ENCODE peak calls at places on chromosomes 6 and 20, in nine cellular contexts. One of them, this sample, is unnamed.

GRCh38 chr20:41249371-41249770 is 68.2 kb downstream of the ZHX3 start:
- DNase-seq in A549: no peak
- DNase-seq in Peyer's patch: peak
- DNase-seq in breast epithelium: no peak
- DNase-seq in HepG2: no peak
- DNase-seq in right lobe of liver: peak
- DNase-seq in endothelial cell of umbilical vein: peak
- DNase-seq in H1: no peak
- DNase-seq in IMR-90: peak
- DNase-seq in this sample: peak

GRCh38 chr6:144659202-144659731 is 374.1 kb downstream of the UTRN start:
- DNase-seq in A549: no peak
- DNase-seq in Peyer's patch: no peak
- DNase-seq in breast epithelium: no peak
- DNase-seq in HepG2: peak
- DNase-seq in right lobe of liver: no peak
- DNase-seq in endothelial cell of umbilical vein: peak
- DNase-seq in H1: no peak
- DNase-seq in IMR-90: peak
- DNase-seq in this sample: no peak

GRCh38 chr6:132797975-132798819 is at the start of gene SLC18B1:
- DNase-seq in A549: no peak
- DNase-seq in Peyer's patch: peak
- DNase-seq in breast epithelium: no peak
- DNase-seq in HepG2: peak
- DNase-seq in right lobe of liver: peak
- DNase-seq in endothelial cell of umbilical vein: peak
- DNase-seq in H1: peak
- DNase-seq in IMR-90: peak
- DNase-seq in this sample: peak

GRCh38 chr6:52284131-52284459 is 447 bp downstream of the MCM3 start:
- DNase-seq in A549: no peak
- DNase-seq in Peyer's patch: no peak
- DNase-seq in breast epithelium: no peak
- DNase-seq in HepG2: peak
- DNase-seq in right lobe of liver: peak
- DNase-seq in endothelial cell of umbilical vein: no peak
- DNase-seq in H1: peak
- DNase-seq in IMR-90: peak
- DNase-seq in this sample: peak

GRCh38 chr20:8661229-8662023 is 407.5 kb upstream of the PLCB4 start:
- DNase-seq in A549: no peak
- DNase-seq in Peyer's patch: no peak
- DNase-seq in breast epithelium: no peak
- DNase-seq in HepG2: no peak
- DNase-seq in right lobe of liver: no peak
- DNase-seq in endothelial cell of umbilical vein: no peak
- DNase-seq in H1: no peak
- DNase-seq in IMR-90: no peak
- DNase-seq in this sample: no peak

GRCh38 chr20:63973160-63973479 is 3.4 kb upstream of the ZNF512B start:
- DNase-seq in A549: no peak
- DNase-seq in Peyer's patch: no peak
- DNase-seq in breast epithelium: no peak
- DNase-seq in HepG2: no peak
- DNase-seq in right lobe of liver: no peak
- DNase-seq in endothelial cell of umbilical vein: no peak
- DNase-seq in H1: no peak
- DNase-seq in IMR-90: no peak
- DNase-seq in this sample: no peak

GRCh38 chr6:21587925-21588811 is 5.4 kb upstream of the SOX4 start:
- DNase-seq in A549: peak
- DNase-seq in Peyer's patch: no peak
- DNase-seq in breast epithelium: peak
- DNase-seq in HepG2: peak
- DNase-seq in right lobe of liver: peak
- DNase-seq in endothelial cell of umbilical vein: peak
- DNase-seq in H1: peak
- DNase-seq in IMR-90: peak
- DNase-seq in this sample: peak

GRCh38 chr6:24125980-24126379 is at the start of gene NRSN1:
- DNase-seq in A549: no peak
- DNase-seq in Peyer's patch: no peak
- DNase-seq in breast epithelium: no peak
- DNase-seq in HepG2: peak
- DNase-seq in right lobe of liver: no peak
- DNase-seq in endothelial cell of umbilical vein: no peak
- DNase-seq in H1: peak
- DNase-seq in IMR-90: no peak
- DNase-seq in this sample: no peak

GRCh38 chr20:31721408-31722332 is 998 bp downstream of the BCL2L1 start:
- DNase-seq in A549: no peak
- DNase-seq in Peyer's patch: no peak
- DNase-seq in breast epithelium: no peak
- DNase-seq in HepG2: no peak
- DNase-seq in right lobe of liver: no peak
- DNase-seq in endothelial cell of umbilical vein: peak
- DNase-seq in H1: no peak
- DNase-seq in IMR-90: no peak
- DNase-seq in this sample: peak

GRCh38 chr20:35681953-35682352 is 17.2 kb downstream of the NFS1 start:
- DNase-seq in A549: no peak
- DNase-seq in Peyer's patch: no peak
- DNase-seq in breast epithelium: no peak
- DNase-seq in HepG2: no peak
- DNase-seq in right lobe of liver: no peak
- DNase-seq in endothelial cell of umbilical vein: no peak
- DNase-seq in H1: no peak
- DNase-seq in IMR-90: no peak
- DNase-seq in this sample: no peak

GRCh38 chr6:97401533-97401932 is 118.5 kb upstream of the MMS22L start:
- DNase-seq in A549: no peak
- DNase-seq in Peyer's patch: no peak
- DNase-seq in breast epithelium: no peak
- DNase-seq in HepG2: no peak
- DNase-seq in right lobe of liver: no peak
- DNase-seq in endothelial cell of umbilical vein: peak
- DNase-seq in H1: no peak
- DNase-seq in IMR-90: peak
- DNase-seq in this sample: no peak

GRCh38 chr6:88166901-88167624 is 916 bp upstream of the CNR1 start:
- DNase-seq in A549: no peak
- DNase-seq in Peyer's patch: peak
- DNase-seq in breast epithelium: no peak
- DNase-seq in HepG2: no peak
- DNase-seq in right lobe of liver: no peak
- DNase-seq in endothelial cell of umbilical vein: no peak
- DNase-seq in H1: peak
- DNase-seq in IMR-90: no peak
- DNase-seq in this sample: peak

GRCh38 chr6:35047265-35048011 is 93.7 kb downstream of the TCP11 start:
- DNase-seq in A549: no peak
- DNase-seq in Peyer's patch: no peak
- DNase-seq in breast epithelium: no peak
- DNase-seq in HepG2: no peak
- DNase-seq in right lobe of liver: no peak
- DNase-seq in endothelial cell of umbilical vein: peak
- DNase-seq in H1: no peak
- DNase-seq in IMR-90: peak
- DNase-seq in this sample: no peak

GRCh38 chr6:106419900-106420299 is 59.4 kb downstream of the CRYBG1 start:
- DNase-seq in A549: no peak
- DNase-seq in Peyer's patch: no peak
- DNase-seq in breast epithelium: no peak
- DNase-seq in HepG2: no peak
- DNase-seq in right lobe of liver: no peak
- DNase-seq in endothelial cell of umbilical vein: no peak
- DNase-seq in H1: no peak
- DNase-seq in IMR-90: no peak
- DNase-seq in this sample: no peak

GRCh38 chr20:2991532-2991931 is 51.9 kb upstream of the GNRH2 start:
- DNase-seq in A549: no peak
- DNase-seq in Peyer's patch: no peak
- DNase-seq in breast epithelium: no peak
- DNase-seq in HepG2: no peak
- DNase-seq in right lobe of liver: no peak
- DNase-seq in endothelial cell of umbilical vein: no peak
- DNase-seq in H1: no peak
- DNase-seq in IMR-90: no peak
- DNase-seq in this sample: no peak

GRCh38 chr6:24855389-24856245 is 56.9 kb upstream of the ARMH2 start:
- DNase-seq in A549: peak
- DNase-seq in Peyer's patch: peak
- DNase-seq in breast epithelium: no peak
- DNase-seq in HepG2: peak
- DNase-seq in right lobe of liver: peak
- DNase-seq in endothelial cell of umbilical vein: peak
- DNase-seq in H1: peak
- DNase-seq in IMR-90: peak
- DNase-seq in this sample: peak

GRCh38 chr20:8756410-8756809 is 312.5 kb upstream of the PLCB4 start:
- DNase-seq in A549: peak
- DNase-seq in Peyer's patch: no peak
- DNase-seq in breast epithelium: no peak
- DNase-seq in HepG2: peak
- DNase-seq in right lobe of liver: no peak
- DNase-seq in endothelial cell of umbilical vein: peak
- DNase-seq in H1: no peak
- DNase-seq in IMR-90: peak
- DNase-seq in this sample: no peak

DNA sequence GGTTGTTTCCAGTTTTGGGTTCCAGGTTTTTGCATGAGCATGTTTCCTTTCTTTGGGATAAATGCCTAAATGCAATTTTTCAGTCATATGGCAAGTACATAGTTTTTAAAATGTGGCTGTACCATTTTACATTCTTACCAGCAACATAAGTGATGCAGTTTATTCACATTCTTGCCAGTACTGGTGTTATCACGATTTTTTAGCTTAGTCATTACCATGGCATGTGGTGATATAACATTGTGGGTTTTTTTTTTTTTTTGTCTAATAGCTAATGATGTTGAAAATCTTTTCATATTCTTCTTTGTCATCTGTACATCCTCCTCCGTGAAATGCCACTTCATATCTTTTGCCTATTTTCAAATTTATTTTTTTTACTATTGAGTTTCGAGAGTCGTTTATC is 2.9 kb upstream of the TDRD6 start:
- DNase-seq in A549: no peak
- DNase-seq in Peyer's patch: no peak
- DNase-seq in breast epithelium: no peak
- DNase-seq in HepG2: no peak
- DNase-seq in right lobe of liver: no peak
- DNase-seq in endothelial cell of umbilical vein: no peak
- DNase-seq in H1: no peak
- DNase-seq in IMR-90: peak
- DNase-seq in this sample: no peak
- TF ChIP-seq CTCF in A549: no peak
- TF ChIP-seq CTCF in Peyer's patch: no peak
- TF ChIP-seq CTCF in breast epithelium: no peak
- TF ChIP-seq CTCF in HepG2: no peak
- TF ChIP-seq CTCF in right lobe of liver: no peak
- TF ChIP-seq CTCF in endothelial cell of umbilical vein: no peak
- TF ChIP-seq CTCF in H1: no peak
- TF ChIP-seq CTCF in IMR-90: no peak
- TF ChIP-seq CTCF in this sample: no peak

GRCh38 chr6:125956506-125957390 is at the start of gene HINT3:
- DNase-seq in A549: peak
- DNase-seq in Peyer's patch: peak
- DNase-seq in breast epithelium: peak
- DNase-seq in HepG2: peak
- DNase-seq in right lobe of liver: peak
- DNase-seq in endothelial cell of umbilical vein: peak
- DNase-seq in H1: peak
- DNase-seq in IMR-90: peak
- DNase-seq in this sample: peak
- TF ChIP-seq POLR2A in A549: no peak
- TF ChIP-seq POLR2A in Peyer's patch: peak
- TF ChIP-seq POLR2A in breast epithelium: peak
- TF ChIP-seq POLR2A in HepG2: peak
- TF ChIP-seq POLR2A in right lobe of liver: peak
- TF ChIP-seq POLR2A in endothelial cell of umbilical vein: peak
- TF ChIP-seq POLR2A in H1: no peak
- TF ChIP-seq POLR2A in IMR-90: peak
- TF ChIP-seq POLR2A in this sample: peak

DNA sequence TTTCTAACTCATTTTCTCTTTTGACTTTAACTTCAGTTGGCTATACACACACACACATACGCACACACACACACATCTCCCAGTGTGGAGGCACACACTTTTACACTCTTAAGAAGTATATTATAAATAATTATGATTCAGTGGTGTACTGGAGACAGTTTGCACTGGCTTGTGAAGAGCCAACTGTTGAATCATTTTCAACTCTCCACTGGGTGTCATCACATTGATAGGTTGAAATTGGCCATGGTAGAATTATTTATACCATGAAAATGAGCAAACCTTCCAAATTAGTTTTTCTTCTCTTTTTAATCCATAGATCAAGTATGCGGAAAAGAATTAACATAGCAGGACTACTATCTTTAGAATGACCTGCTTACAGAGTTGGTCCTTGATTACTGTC is 407.1 kb downstream of the BMP2 start:
- DNase-seq in A549: no peak
- DNase-seq in Peyer's patch: no peak
- DNase-seq in breast epithelium: no peak
- DNase-seq in HepG2: no peak
- DNase-seq in right lobe of liver: no peak
- DNase-seq in endothelial cell of umbilical vein: no peak
- DNase-seq in H1: no peak
- DNase-seq in IMR-90: no peak
- DNase-seq in this sample: no peak
- TF ChIP-seq CTCF in A549: no peak
- TF ChIP-seq CTCF in Peyer's patch: no peak
- TF ChIP-seq CTCF in breast epithelium: no peak
- TF ChIP-seq CTCF in HepG2: no peak
- TF ChIP-seq CTCF in right lobe of liver: peak
- TF ChIP-seq CTCF in endothelial cell of umbilical vein: no peak
- TF ChIP-seq CTCF in H1: no peak
- TF ChIP-seq CTCF in IMR-90: no peak
- TF ChIP-seq CTCF in this sample: no peak

DNA sequence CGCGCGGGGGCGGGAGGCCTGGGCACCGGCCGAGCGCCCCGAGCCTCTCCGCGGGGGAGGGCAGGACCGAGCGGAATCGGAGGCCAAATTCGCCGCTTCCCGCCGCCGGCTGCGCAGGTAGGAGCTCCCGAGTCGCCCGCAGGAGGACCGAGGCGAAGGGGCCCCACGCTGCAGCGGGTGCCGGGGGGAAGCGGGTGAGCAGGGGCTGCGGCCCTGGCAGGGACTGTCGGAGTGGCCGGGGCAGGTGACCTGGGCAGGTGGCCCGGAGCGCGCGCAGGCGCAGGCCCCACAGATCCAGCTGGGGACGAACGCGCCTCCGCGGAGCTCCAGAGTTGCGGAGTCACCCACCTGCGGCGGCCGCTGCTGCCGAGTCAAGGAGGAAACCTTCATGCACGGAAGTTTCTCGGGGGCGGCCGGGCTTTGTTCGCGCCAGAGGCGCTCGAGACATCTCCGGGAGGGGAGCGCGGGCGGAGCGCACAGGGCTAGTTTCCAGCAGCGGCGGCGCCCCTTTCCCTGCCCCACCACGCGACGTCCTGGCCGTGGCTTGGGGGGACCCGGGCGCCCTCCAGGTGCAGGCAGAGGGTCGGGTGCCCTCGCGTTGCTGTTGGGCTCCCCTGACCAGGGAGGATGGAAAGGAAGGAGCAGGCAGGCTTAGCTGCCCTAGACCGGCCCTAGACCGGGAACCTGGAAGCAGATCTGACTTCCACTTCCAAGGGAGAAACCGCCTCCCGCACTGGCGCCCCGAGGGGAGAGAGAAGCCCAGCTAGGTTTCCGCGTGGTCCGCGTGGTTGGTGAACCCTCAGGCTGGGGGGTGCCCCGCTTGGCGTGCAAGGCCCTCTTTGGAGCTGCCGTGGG is 590 bp downstream of the SLCO4A1 start:
- DNase-seq in A549: no peak
- DNase-seq in Peyer's patch: peak
- DNase-seq in breast epithelium: no peak
- DNase-seq in HepG2: no peak
- DNase-seq in right lobe of liver: peak
- DNase-seq in endothelial cell of umbilical vein: peak
- DNase-seq in H1: peak
- DNase-seq in IMR-90: peak
- DNase-seq in this sample: no peak
- TF ChIP-seq POLR2A in A549: no peak
- TF ChIP-seq POLR2A in Peyer's patch: no peak
- TF ChIP-seq POLR2A in breast epithelium: no peak
- TF ChIP-seq POLR2A in HepG2: no peak
- TF ChIP-seq POLR2A in right lobe of liver: no peak
- TF ChIP-seq POLR2A in endothelial cell of umbilical vein: no peak
- TF ChIP-seq POLR2A in H1: no peak
- TF ChIP-seq POLR2A in IMR-90: no peak
- TF ChIP-seq POLR2A in this sample: no peak

This sample was measured in heart left ventricle.